ENCODE peak calls at places on chromosomes 13 and 19, in five cellular contexts. F is BE2C, Q is HepG2, U is fibroblast of mammary gland, Z is suprapubic skin. A is an unnamed sample.

GRCh38 chr19:37635076-37636056 is 19.9 kb downstream of the ZFP30 start:
- DNase-seq in U (peak; percentile 2), Z (no peak), Q (no peak), F (no peak), A (no peak)

GRCh38 chr13:91776650-91777193 is 378.3 kb downstream of the GPC5 start:
- DNase-seq in Z (no peak), U (no peak), Q (no peak), F (no peak), A (no peak)

GRCh38 chr13:63605403-63605802 is 2189.8 kb upstream of the PCDH20 start:
- DNase-seq in Z (no peak), Q (no peak), U (no peak), F (no peak), A (no peak)

GRCh38 chr13:108214511-108215383 is 589 bp downstream of the LIG4 start:
- DNase-seq in F (peak; percentile 18), Z (peak; percentile 60), Q (no peak), U (no peak), A (no peak)

GRCh38 chr13:113836917-113837553 is 26.8 kb downstream of the GAS6 start:
- DNase-seq in F (no peak), Q (no peak), Z (no peak), U (peak; percentile 98), A (no peak)

GRCh38 chr13:104641309-104641708 is 1575.1 kb upstream of the SLC10A2 start:
- DNase-seq in Q (no peak), U (peak; percentile 15), F (peak; percentile 21), Z (no peak), A (no peak)

GRCh38 chr13:43802511-43802910 is 15.7 kb upstream of the ENOX1 start:
- DNase-seq in Q (no peak), Z (no peak), U (no peak), F (no peak), A (no peak)

GRCh38 chr13:51223284-51224270 is 1.4 kb downstream of the FAM124A start:
- DNase-seq in Q (no peak), F (peak; percentile 19), Z (no peak), U (no peak), A (no peak)

GRCh38 chr19:35257113-35257461 is 8.3 kb downstream of the LSR start:
- DNase-seq in U (no peak), Q (no peak), F (no peak), Z (no peak), A (peak; percentile 49)

GRCh38 chr13:51838235-51838846 is 6.6 kb downstream of the TMEM272 start:
- DNase-seq in Q (no peak), Z (no peak), U (peak; percentile 84), F (no peak), A (no peak)

GRCh38 chr13:47457631-47458030 is 543.4 kb downstream of the SUCLA2 start:
- DNase-seq in Z (no peak), U (peak; percentile 85), Q (no peak), F (no peak), A (no peak)

GRCh38 chr19:58566989-58567388 is 6.1 kb downstream of the MZF1 start:
- DNase-seq in Q (no peak), F (no peak), U (no peak), Z (no peak), A (no peak)

GRCh38 chr19:4815426-4816387 is 15.8 kb downstream of the TICAM1 start:
- DNase-seq in Q (peak; percentile 93), F (peak; percentile 95), U (peak; percentile 93), Z (peak; percentile 92), A (peak; percentile 86)

GRCh38 chr13:113098163-113098732 is 7.3 kb upstream of the F7 start:
- DNase-seq in F (no peak), U (no peak), Q (no peak), Z (no peak), A (no peak)

GRCh38 chr19:16736709-16737108 is 17.1 kb downstream of the NWD1 start:
- DNase-seq in Z (no peak), Q (no peak), U (no peak), F (no peak), A (no peak)

GRCh38 chr19:10105241-10106099 is 692 bp upstream of the PPAN start:
- DNase-seq in U (no peak), F (no peak), Q (no peak), Z (no peak), A (no peak)

GRCh38 chr19:49442354-49442753 is 1.0 kb upstream of the SLC17A7 start:
- DNase-seq in F (no peak), Q (no peak), U (no peak), Z (peak; percentile 89), A (no peak)

GRCh38 chr13:104678161-104678560 is 1611.9 kb upstream of the SLC10A2 start:
- DNase-seq in Z (no peak), U (no peak), F (no peak), Q (no peak), A (no peak)

GRCh38 chr13:30864352-30865130 is 41.5 kb upstream of the MEDAG start:
- DNase-seq in U (peak; percentile 97), Z (no peak), F (no peak), Q (no peak), A (no peak)

GRCh38 chr13:113533441-113533840 is 42.9 kb upstream of the DCUN1D2 start:
- DNase-seq in Q (no peak), Z (no peak), U (no peak), F (peak; percentile 43), A (no peak)

GRCh38 chr13:105368781-105369180 is 1166.7 kb downstream of the EFNB2 start:
- DNase-seq in F (no peak), Z (no peak), U (no peak), Q (no peak), A (no peak)

GRCh38 chr13:93002071-93002470 is 224.5 kb upstream of the GPC6 start:
- DNase-seq in Z (no peak), U (peak; percentile 51), F (no peak), Q (no peak), A (no peak)

GRCh38 chr19:41927810-41928192 is 448 bp downstream of the ERFL start:
- DNase-seq in Q (no peak), Z (no peak), F (no peak), U (no peak), A (no peak)

GRCh38 chr13:112752211-112752610 is 62.4 kb downstream of the ATP11A start:
- DNase-seq in Z (no peak), Q (no peak), U (no peak), F (no peak), A (no peak)

GRCh38 chr13:102310691-102311432 is 91.0 kb downstream of the FGF14 start:
- DNase-seq in Z (no peak), U (peak; percentile 74), Q (no peak), F (no peak), A (no peak)

GRCh38 chr19:9914315-9915207 is 21.8 kb downstream of the OLFM2 start:
- DNase-seq in U (peak; percentile 67), Z (peak; percentile 75), F (peak; percentile 67), Q (peak; percentile 50), A (peak; percentile 83)

GRCh38 chr19:3642987-3643386 is 16.4 kb upstream of the CACTIN start:
- DNase-seq in Q (no peak), F (peak; percentile 53), Z (no peak), U (no peak), A (no peak)

GRCh38 chr19:50368649-50369570 is 3.5 kb upstream of the NAPSA start:
- DNase-seq in F (peak; percentile 88), Q (peak; percentile 62), U (peak; percentile 88), Z (peak; percentile 88), A (peak; percentile 84)

GRCh38 chr19:50344661-50345318 is 15.6 kb upstream of the KCNC3 start:
- DNase-seq in Q (no peak), U (no peak), Z (no peak), F (no peak), A (no peak)

GRCh38 chr13:59145381-59145780 is 1018.3 kb downstream of the DIAPH3 start:
- DNase-seq in F (no peak), Z (no peak), U (no peak), Q (no peak), A (no peak)

GRCh38 chr19:24032651-24033050 is 54.3 kb upstream of the ZNF254 start:
- DNase-seq in U (no peak), Q (no peak), Z (no peak), F (no peak), A (no peak)

GRCh38 chr19:58346961-58347929 is 6.0 kb downstream of the A1BG start:
- DNase-seq in Z (no peak), Q (no peak), F (peak; percentile 85), U (peak; percentile 69), A (no peak)

GRCh38 chr19:6056801-6057650 is 53.3 kb downstream of the RFX2 start:
- DNase-seq in Z (peak; percentile 94), U (peak; percentile 97), Q (peak; percentile 77), F (no peak), A (peak; percentile 64)

GRCh38 chr19:13164370-13165090 is 14.3 kb downstream of the IER2 start:
- DNase-seq in Q (peak; percentile 89), Z (no peak), U (no peak), F (peak; percentile 91), A (peak; percentile 85)

GRCh38 chr13:111474136-111475002 is 153.9 kb downstream of the TEX29 start:
- DNase-seq in F (no peak), U (peak; percentile 48), Z (no peak), Q (peak; percentile 18), A (peak; percentile 62)
- TF ChIP-seq CTCF in F (peak; percentile 63), U (peak; percentile 55), Z (peak; percentile 38), Q (peak; percentile 68), A (peak; percentile 85)

GRCh38 chr13:28794370-28794769 is 25.8 kb upstream of the MTUS2 start:
- DNase-seq in U (no peak), Z (no peak), F (no peak), Q (peak; percentile 12), A (no peak)

GRCh38 chr13:28792992-28793391 is 27.1 kb upstream of the MTUS2 start:
- DNase-seq in Q (no peak), Z (no peak), U (peak; percentile 78), F (no peak), A (no peak)

DNA sequence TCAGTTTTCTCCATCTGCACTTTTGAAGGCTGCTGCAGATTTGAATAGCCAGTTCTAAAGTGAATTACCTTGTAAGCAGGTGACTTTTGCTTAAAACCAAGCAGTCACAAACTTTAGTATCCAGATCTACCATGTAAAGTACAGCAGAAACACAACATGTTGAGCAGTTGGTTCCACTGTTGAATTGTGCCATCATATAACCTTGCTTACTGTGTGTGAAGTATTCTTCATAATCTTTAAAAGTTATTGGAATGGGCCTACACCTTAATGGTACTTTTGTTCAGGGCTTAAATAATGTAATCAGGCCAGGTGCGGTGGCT is 23.2 kb upstream of the MTUS2 start:
- DNase-seq in U (no peak), Q (no peak), F (no peak), Z (no peak), A (no peak)
- TF ChIP-seq CTCF in U (no peak), Q (no peak), F (no peak), Z (no peak), A (no peak)

DNA sequence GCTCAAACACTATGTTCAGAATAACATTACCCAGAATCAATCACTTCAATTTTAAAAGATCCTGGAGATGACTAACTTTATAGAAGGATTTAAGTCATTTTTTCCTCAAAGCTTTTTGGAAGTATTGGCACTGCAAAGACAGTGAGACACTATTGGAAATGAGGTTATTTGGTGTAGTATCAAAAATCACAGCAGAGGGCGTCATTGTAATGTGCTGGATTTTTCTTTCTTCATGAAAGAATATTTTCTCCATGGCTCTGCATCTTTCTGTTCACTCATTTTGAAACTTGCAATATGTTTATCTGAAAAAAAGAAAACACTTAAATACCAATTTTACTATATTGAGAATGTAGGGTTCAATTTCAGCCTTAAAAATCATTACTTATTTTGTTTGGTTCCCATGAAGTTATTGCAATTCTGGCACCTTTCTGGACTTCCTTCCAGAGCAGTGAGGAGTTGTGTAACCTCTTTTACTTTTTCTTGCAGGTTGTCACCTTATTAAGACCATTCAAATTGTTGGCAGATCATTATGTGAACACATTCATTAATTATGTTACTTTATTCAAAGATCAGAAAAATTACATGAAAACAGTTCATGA is 3.7 kb upstream of the CSNK1A1L start:
- DNase-seq in Q (peak; percentile 3), F (no peak), Z (no peak), U (peak; percentile 65), A (no peak)
- TF ChIP-seq CTCF in Q (peak; percentile 54), F (peak; percentile 64), Z (peak; percentile 56), U (peak; percentile 80), A (peak; percentile 85)

GRCh38 chr19:19732579-19733501 is at the start of gene ZNF14:
- DNase-seq in F (peak; percentile 96), Z (peak; percentile 95), Q (peak; percentile 91), U (peak; percentile 91), A (peak; percentile 92)
- TF ChIP-seq CTCF in F (no peak), Z (no peak), Q (peak; percentile 33), U (no peak), A (no peak)